ENCODE peak calls at places on chromosomes 3 and 15, in nine cellular contexts. S is endothelial cell, X is upper lobe of right lung, U is NCI-H2171, O is putamen, F is choroid plexus epithelial cell, H is amygdala, N is LoVo, D is T-helper 1 cell. J is an unnamed sample.

GRCh38 chr3:33982269-33982798 is 183.9 kb downstream of the PDCD6IP start:
- DNase-seq in S (no peak), X (no peak), U (no peak), O (no peak), F (peak; percentile 52), H (no peak), N (no peak), D (no peak), J (no peak)

GRCh38 chr15:57732526-57733331 is 26.2 kb downstream of the POLR2M start:
- DNase-seq in S (peak; percentile 73), X (no peak), U (peak; percentile 27), O (peak; percentile 49), F (peak; percentile 79), H (no peak), N (peak; percentile 66), D (peak; percentile 25), J (peak; percentile 42)

GRCh38 chr3:57973715-57974477 is 34.3 kb upstream of the FLNB start:
- DNase-seq in S (no peak), X (no peak), U (no peak), O (no peak), F (no peak), H (no peak), N (no peak), D (no peak), J (no peak)

GRCh38 chr15:77024273-77025065 is 29.5 kb downstream of the PSTPIP1 start:
- DNase-seq in S (peak; percentile 88), X (peak; percentile 84), U (peak; percentile 40), O (peak; percentile 32), F (peak; percentile 63), H (peak; percentile 19), N (peak; percentile 61), D (peak; percentile 49), J (peak; percentile 52)

GRCh38 chr3:112289011-112289410 is 5.0 kb downstream of the SLC9C1 start:
- DNase-seq in S (no peak), X (no peak), U (no peak), O (no peak), F (no peak), H (no peak), N (no peak), D (no peak), J (no peak)

GRCh38 chr15:38012894-38013293 is 78.5 kb downstream of the TMCO5A start:
- DNase-seq in S (no peak), X (no peak), U (no peak), O (no peak), F (no peak), H (no peak), N (no peak), D (no peak), J (no peak)

GRCh38 chr15:91717811-91718210 is 135.7 kb upstream of the SLCO3A1 start:
- DNase-seq in S (no peak), X (no peak), U (no peak), O (no peak), F (no peak), H (no peak), N (no peak), D (no peak), J (no peak)

GRCh38 chr15:48563944-48564343 is 81.6 kb downstream of the FBN1 start:
- DNase-seq in S (no peak), X (no peak), U (no peak), O (no peak), F (peak; percentile 54), H (no peak), N (no peak), D (no peak), J (no peak)

GRCh38 chr3:31252216-31253185 is 280.2 kb upstream of the STT3B start:
- DNase-seq in S (no peak), X (no peak), U (no peak), O (no peak), F (no peak), H (no peak), N (no peak), D (peak; percentile 89), J (no peak)

GRCh38 chr15:68972201-68973065 is 42.1 kb upstream of the NOX5 start:
- DNase-seq in S (no peak), X (no peak), U (no peak), O (no peak), F (no peak), H (no peak), N (no peak), D (no peak), J (no peak)

GRCh38 chr3:7484636-7485035 is 623.7 kb downstream of the GRM7 start:
- DNase-seq in S (no peak), X (no peak), U (no peak), O (no peak), F (peak; percentile 72), H (no peak), N (no peak), D (no peak), J (no peak)

GRCh38 chr3:51637144-51637940 is 33.7 kb upstream of the TEX264 start:
- DNase-seq in S (no peak), X (no peak), U (no peak), O (no peak), F (no peak), H (no peak), N (no peak), D (no peak), J (no peak)

GRCh38 chr15:90407871-90408317 is 19.9 kb downstream of the IQGAP1 start:
- DNase-seq in S (no peak), X (no peak), U (no peak), O (no peak), F (peak; percentile 66), H (no peak), N (no peak), D (peak; percentile 69), J (peak; percentile 15)

GRCh38 chr15:85706779-85707518 is 87.8 kb downstream of the KLHL25 start:
- DNase-seq in S (no peak), X (no peak), U (no peak), O (no peak), F (peak; percentile 90), H (no peak), N (no peak), D (peak; percentile 71), J (no peak)

GRCh38 chr3:40494698-40495097 is 11.1 kb upstream of the ZNF620 start:
- DNase-seq in S (no peak), X (no peak), U (no peak), O (no peak), F (no peak), H (no peak), N (no peak), D (no peak), J (no peak)

GRCh38 chr3:56894912-56895431 is 93.2 kb upstream of the ARHGEF3 start:
- DNase-seq in S (no peak), X (no peak), U (no peak), O (peak; percentile 80), F (peak; percentile 16), H (peak; percentile 25), N (no peak), D (peak; percentile 22), J (no peak)

GRCh38 chr3:39149498-39150169 is 3.8 kb downstream of the CSRNP1 start:
- DNase-seq in S (no peak), X (no peak), U (no peak), O (no peak), F (no peak), H (no peak), N (no peak), D (no peak), J (no peak)

GRCh38 chr3:33447958-33448357 is 7.8 kb upstream of the UBP1 start:
- DNase-seq in S (no peak), X (no peak), U (no peak), O (no peak), F (no peak), H (no peak), N (no peak), D (no peak), J (no peak)

GRCh38 chr3:50267280-50267913 is 1.6 kb upstream of the SEMA3B start:
- DNase-seq in S (no peak), X (peak; percentile 86), U (no peak), O (peak; percentile 72), F (peak; percentile 46), H (peak; percentile 36), N (no peak), D (no peak), J (no peak)

GRCh38 chr3:162721736-162722135 is 1225.1 kb downstream of the OTOL1 start:
- DNase-seq in S (no peak), X (no peak), U (no peak), O (no peak), F (peak; percentile 12), H (no peak), N (no peak), D (no peak), J (no peak)

J was measured in Caki2.